ENCODE peak calls at places on chromosomes 5 and 9, in four cellular contexts. K, Y, W and R are unnamed samples.

GRCh38 chr5:102778478-102778877 is 23.4 kb downstream of the PAM start:
- DNase-seq in K (no peak), Y (no peak), W (no peak), R (peak)

GRCh38 chr5:149445739-149446369 is 66.8 kb upstream of the IL17B start:
- DNase-seq in K (no peak), Y (no peak), W (no peak), R (peak)

GRCh38 chr5:173925449-173926071 is 37.4 kb downstream of the CPEB4 start:
- DNase-seq in K (peak), Y (peak), W (peak), R (no peak)

GRCh38 chr9:2281031-2281802 is 266.1 kb downstream of the SMARCA2 start:
- DNase-seq in K (no peak), Y (no peak), W (no peak), R (no peak)

GRCh38 chr5:136087961-136088871 is 44.4 kb upstream of the SMAD5 start:
- DNase-seq in K (no peak), Y (no peak), W (no peak), R (peak)

GRCh38 chr9:15142903-15143534 is 164.0 kb downstream of the TTC39B start:
- DNase-seq in K (no peak), Y (no peak), W (no peak), R (no peak)

GRCh38 chr9:95150903-95151302 is 166.6 kb downstream of the FANCC start:
- DNase-seq in K (no peak), Y (no peak), W (no peak), R (no peak)

GRCh38 chr5:132901036-132901435 is 27.6 kb downstream of the LEAP2 start:
- DNase-seq in K (no peak), Y (no peak), W (no peak), R (no peak)

GRCh38 chr5:135491552-135492318 is 39.6 kb upstream of the TIFAB start:
- DNase-seq in K (no peak), Y (no peak), W (no peak), R (no peak)

GRCh38 chr5:30105186-30105585 is 1088.3 kb upstream of the CDH6 start:
- DNase-seq in K (no peak), Y (no peak), W (no peak), R (no peak)

GRCh38 chr9:14030350-14030823 is 283.6 kb downstream of the NFIB start:
- DNase-seq in K (no peak), Y (no peak), W (no peak), R (no peak)

GRCh38 chr5:176578391-176578808 is 29.3 kb downstream of the CDHR2 start:
- DNase-seq in K (peak), Y (peak), W (peak), R (no peak)

GRCh38 chr9:107154291-107154690 is 128.8 kb upstream of the RAD23B start:
- DNase-seq in K (no peak), Y (no peak), W (no peak), R (no peak)

GRCh38 chr9:81608289-81608657 is 81.1 kb downstream of the TLE1 start:
- DNase-seq in K (no peak), Y (no peak), W (no peak), R (no peak)

GRCh38 chr5:62578540-62578939 is at the start of gene LRRC70:
- DNase-seq in K (no peak), Y (no peak), W (no peak), R (peak)

GRCh38 chr5:145979270-145980223 is 43.2 kb downstream of the SH3RF2 start:
- DNase-seq in K (no peak), Y (no peak), W (no peak), R (no peak)

GRCh38 chr9:112764837-112765236 is 14.3 kb downstream of the SNX30 start:
- DNase-seq in K (no peak), Y (no peak), W (no peak), R (no peak)

GRCh38 chr9:131545003-131545785 is at the start of gene PRRT1B:
- DNase-seq in K (no peak), Y (no peak), W (no peak), R (no peak)

GRCh38 chr5:14914603-14915277 is 43.2 kb upstream of the ANKH start:
- DNase-seq in K (no peak), Y (no peak), W (no peak), R (peak)

GRCh38 chr5:159175547-159175946 is 33.8 kb downstream of the RNF145 start:
- DNase-seq in K (no peak), Y (no peak), W (no peak), R (no peak)